ENCODE peak calls at places on chromosomes 1 and 21, in six cellular contexts. Y is K562, U is SK-N-SH, A is HepG2, X is HCT116, E is H1. K is an unnamed sample.

GRCh38 chr21:36113647-36114428 is 21.0 kb upstream of the CBR3 start:
- DNase-seq in E (no peak), X (no peak), A (peak; percentile 70), Y (no peak), U (no peak), K (peak; percentile 93)

GRCh38 chr1:6585081-6585722 is 5.4 kb downstream of the ZBTB48 start:
- DNase-seq in E (no peak), X (no peak), U (peak; percentile 5), Y (peak; percentile 57), A (no peak), K (no peak)

GRCh38 chr1:16248603-16249534 is 11.9 kb upstream of the CPLANE2 start:
- DNase-seq in U (peak; percentile 80), Y (peak; percentile 90), X (peak; percentile 13), A (no peak), E (no peak), K (no peak)

GRCh38 chr1:27789511-27790154 is 16.6 kb downstream of the STX12 start:
- DNase-seq in X (no peak), E (no peak), Y (peak; percentile 44), A (no peak), U (no peak), K (no peak)

GRCh38 chr1:211975152-211975941 is 60.0 kb downstream of the INTS7 start:
- DNase-seq in U (no peak), A (no peak), Y (no peak), X (no peak), E (no peak), K (no peak)

GRCh38 chr1:243903904-243904303 is 53.9 kb upstream of the AKT3 start:
- DNase-seq in X (no peak), Y (no peak), U (no peak), A (no peak), E (no peak), K (peak; percentile 43)

GRCh38 chr1:107496002-107496401 is 355.2 kb downstream of the NTNG1 start:
- DNase-seq in U (no peak), E (no peak), Y (no peak), A (no peak), X (no peak), K (no peak)

GRCh38 chr1:31568895-31569655 is 7.2 kb upstream of the TINAGL1 start:
- DNase-seq in Y (no peak), X (no peak), E (no peak), A (no peak), U (no peak), K (no peak)

GRCh38 chr21:15848632-15849031 is 118.8 kb downstream of the USP25 start:
- DNase-seq in X (no peak), A (no peak), U (no peak), E (no peak), Y (no peak), K (no peak)

GRCh38 chr1:39683591-39684312 is 7.5 kb downstream of the HPCAL4 start:
- DNase-seq in X (no peak), U (peak; percentile 42), Y (no peak), E (no peak), A (no peak), K (no peak)

GRCh38 chr21:46031484-46031883 is 49.9 kb downstream of the COL6A1 start:
- DNase-seq in A (no peak), X (no peak), Y (no peak), E (no peak), U (no peak), K (no peak)

GRCh38 chr1:29055160-29055559 is 68.5 kb downstream of the TMEM200B start:
- DNase-seq in E (no peak), Y (no peak), X (no peak), U (no peak), A (no peak), K (no peak)

GRCh38 chr1:177045156-177045555 is 119.4 kb downstream of the ASTN1 start:
- DNase-seq in Y (no peak), X (no peak), A (no peak), U (no peak), E (no peak), K (no peak)

GRCh38 chr1:55534565-55535091 is 319.5 kb upstream of the USP24 start:
- DNase-seq in U (no peak), X (no peak), A (peak; percentile 53), E (no peak), Y (no peak), K (no peak)

GRCh38 chr1:41617336-41617735 is 132.9 kb upstream of the EDN2 start:
- DNase-seq in E (no peak), Y (no peak), X (no peak), A (no peak), U (no peak), K (no peak)

GRCh38 chr1:37948160-37948559 is 1.3 kb upstream of the INPP5B start:
- DNase-seq in X (no peak), U (no peak), E (no peak), Y (no peak), A (no peak), K (no peak)

GRCh38 chr1:165807613-165808012 is 19.8 kb upstream of the UCK2 start:
- DNase-seq in U (no peak), X (no peak), A (no peak), E (no peak), Y (no peak), K (no peak)

GRCh38 chr1:151980287-151981177 is 13.1 kb downstream of the S100A10 start:
- DNase-seq in E (no peak), U (no peak), X (no peak), A (no peak), Y (no peak), K (no peak)

GRCh38 chr21:45624356-45624854 is 19.1 kb upstream of the PCBP3 start:
- DNase-seq in U (no peak), X (no peak), A (no peak), Y (no peak), E (no peak), K (no peak)

GRCh38 chr1:39272027-39272790 is 67.7 kb downstream of the MACF1 start:
- DNase-seq in E (no peak), X (no peak), U (no peak), A (peak; percentile 30), Y (peak; percentile 58), K (no peak)

GRCh38 chr1:81731989-81732388 is 68.7 kb upstream of the ADGRL2 start:
- DNase-seq in A (no peak), Y (no peak), U (no peak), E (no peak), X (no peak), K (no peak)

GRCh38 chr1:38628241-38628640 is 231.3 kb downstream of the RRAGC start:
- DNase-seq in E (no peak), A (no peak), Y (no peak), X (no peak), U (no peak), K (no peak)

GRCh38 chr1:243924588-243925349 is 74.7 kb upstream of the AKT3 start:
- DNase-seq in A (no peak), U (no peak), Y (no peak), E (no peak), X (no peak), K (no peak)

GRCh38 chr1:246377606-246378005 is 129.5 kb downstream of the SMYD3 start:
- DNase-seq in A (no peak), X (no peak), Y (no peak), U (no peak), E (no peak), K (no peak)

DNA sequence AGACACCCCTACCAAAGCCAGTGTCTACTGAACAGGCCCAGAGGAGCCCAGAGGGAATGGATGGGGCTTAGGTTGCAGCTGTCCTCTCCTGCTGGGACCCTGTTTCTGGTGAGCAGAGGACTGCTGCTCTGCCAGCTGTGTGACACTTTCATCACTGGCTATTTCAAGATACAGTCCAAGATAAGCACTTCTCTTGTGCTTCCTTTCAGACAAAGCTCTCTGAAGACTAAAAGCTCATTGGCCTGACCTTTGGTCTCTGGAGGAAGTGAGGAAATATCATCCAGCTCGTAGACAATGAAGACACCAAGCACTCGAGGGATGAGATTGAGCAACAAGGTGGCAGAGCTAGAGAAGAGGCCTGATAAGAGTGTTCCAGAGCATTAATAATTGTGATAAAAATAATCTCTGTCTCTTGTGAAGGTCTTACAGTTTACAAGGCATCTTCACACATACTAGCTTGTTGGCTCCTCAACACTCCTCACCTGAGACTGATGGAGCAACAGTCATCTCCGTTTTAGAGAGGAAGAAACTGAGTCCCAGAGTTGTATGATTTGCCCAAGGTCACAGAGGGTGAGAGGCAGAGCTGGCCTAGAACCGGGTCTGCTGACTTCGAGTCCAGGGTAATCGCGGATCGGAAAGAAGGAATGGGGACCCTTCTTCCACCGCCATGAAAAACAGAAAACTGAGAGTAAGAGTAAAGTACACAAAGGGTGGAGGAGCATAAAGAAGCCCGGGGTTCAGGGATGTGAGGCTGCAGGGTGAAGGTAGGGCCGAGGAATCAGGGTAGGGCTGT is 701 bp downstream of the PAFAH2 start:
- DNase-seq in A (peak; percentile 81), U (peak; percentile 63), E (no peak), Y (peak; percentile 68), X (no peak), K (no peak)
- TF ChIP-seq JUND in A (no peak), U (no peak), E (no peak), Y (peak; percentile 38), X (no peak), K (no peak)

DNA sequence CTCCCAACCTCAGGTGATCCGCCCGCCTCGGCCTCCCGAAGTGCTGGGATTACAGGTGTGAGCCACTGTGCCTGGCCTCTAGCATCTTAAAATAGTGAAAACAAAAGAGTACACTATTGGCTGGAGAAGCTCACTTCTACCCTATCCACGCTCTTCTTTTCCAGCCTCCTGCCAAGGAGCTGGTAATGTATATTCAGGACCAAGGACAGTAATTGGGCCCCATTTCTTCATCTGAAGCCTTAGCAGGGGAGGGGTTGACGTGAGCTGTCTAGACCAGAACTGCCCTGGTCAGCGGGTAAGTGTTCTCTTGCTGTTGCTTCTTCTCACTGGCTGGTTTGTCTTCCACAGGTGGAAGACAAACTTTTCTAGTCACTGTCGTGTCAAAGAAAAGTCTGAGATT is 70.2 kb downstream of the DNM3 start:
- DNase-seq in Y (peak; percentile 11), A (no peak), X (no peak), U (no peak), E (no peak), K (peak; percentile 60)
- TF ChIP-seq JUND in Y (no peak), A (no peak), X (no peak), U (no peak), E (no peak), K (no peak)

DNA sequence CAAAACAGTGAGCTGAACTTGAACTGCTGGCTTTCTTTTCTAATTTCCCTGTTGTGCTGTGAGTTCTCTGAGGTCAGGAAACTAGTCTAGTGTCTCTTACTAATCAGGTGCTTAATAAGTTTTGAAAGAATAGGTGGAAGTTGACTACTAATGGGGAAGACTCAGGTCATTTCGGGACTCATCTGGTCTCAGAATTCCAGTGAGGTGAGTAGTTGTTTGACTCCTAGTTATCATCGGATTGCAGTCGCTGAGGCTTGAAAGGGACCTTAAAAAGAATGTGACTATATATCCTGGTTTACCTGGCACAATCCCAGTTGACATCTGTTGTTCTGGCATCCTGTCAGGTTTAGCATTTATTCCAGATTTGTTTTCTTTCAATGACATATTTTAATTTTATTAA is 81.4 kb upstream of the SPAG17 start:
- DNase-seq in X (no peak), U (no peak), E (no peak), A (no peak), Y (no peak), K (no peak)
- TF ChIP-seq JUND in X (no peak), U (no peak), E (no peak), A (no peak), Y (no peak), K (no peak)

DNA sequence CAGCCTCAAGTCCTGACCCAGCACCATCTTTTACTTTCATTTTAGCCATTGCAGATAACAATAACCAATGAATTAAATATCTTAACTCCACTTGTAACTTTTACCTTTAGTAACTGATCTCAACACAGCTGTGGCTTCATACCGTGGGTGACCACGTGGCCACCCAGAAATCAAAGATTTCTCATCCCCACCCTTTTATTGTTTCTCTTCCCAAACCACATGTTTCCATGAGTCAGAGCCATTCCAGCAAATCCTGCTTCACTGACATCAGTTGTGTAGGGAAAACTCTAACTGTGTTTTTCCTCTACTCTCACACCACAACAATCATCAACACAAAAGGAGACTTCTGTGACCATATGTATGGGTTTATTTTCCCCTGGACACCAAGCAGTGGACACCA is 25.1 kb upstream of the BRDT start:
- DNase-seq in Y (no peak), A (no peak), X (no peak), E (no peak), U (no peak), K (no peak)
- TF ChIP-seq JUND in Y (no peak), A (no peak), X (no peak), E (no peak), U (no peak), K (no peak)